ENCODE peak calls at places on chromosomes 6 and 20, in nine cellular contexts. E is heart right ventricle; I is psoas muscle; Q is cardiac muscle cell; T is SJCRH30; V is aorta; X is tibial nerve; S is CD8-positive, alpha-beta memory T cell; A is adrenal gland. N is an unnamed sample.

GRCh38 chr6:20286968-20287565 is 74.8 kb upstream of the MBOAT1 start:
- DNase-seq in E (no peak), I (no peak), Q (no peak), T (no peak), V (no peak), X (no peak), S (no peak), A (no peak), N (peak; percentile 8)

GRCh38 chr6:158110986-158111385 is 57.1 kb downstream of the SERAC1 start:
- DNase-seq in E (no peak), I (no peak), Q (no peak), T (no peak), V (no peak), X (no peak), S (no peak), A (no peak), N (no peak)

GRCh38 chr6:144133225-144133821 is 17.0 kb upstream of the STX11 start:
- DNase-seq in E (no peak), I (no peak), Q (no peak), T (no peak), V (no peak), X (no peak), S (no peak), A (no peak), N (no peak)

GRCh38 chr20:3749689-3750639 is 17.5 kb downstream of the HSPA12B start:
- DNase-seq in E (no peak), I (no peak), Q (no peak), T (peak; percentile 29), V (no peak), X (no peak), S (peak; percentile 13), A (no peak), N (no peak)

GRCh38 chr6:29685718-29686326 is 4.9 kb upstream of the ZFP57 start:
- DNase-seq in E (peak; percentile 16), I (no peak), Q (peak; percentile 26), T (no peak), V (peak; percentile 81), X (no peak), S (no peak), A (no peak), N (no peak)

GRCh38 chr20:14634666-14635065 is 297.3 kb upstream of the FLRT3 start:
- DNase-seq in E (no peak), I (no peak), Q (no peak), T (no peak), V (no peak), X (no peak), S (no peak), A (no peak), N (no peak)

GRCh38 chr6:85498596-85499258 is 48.8 kb downstream of the NT5E start:
- DNase-seq in E (no peak), I (no peak), Q (peak; percentile 46), T (peak; percentile 72), V (no peak), X (no peak), S (no peak), A (no peak), N (no peak)

GRCh38 chr20:34004227-34004626 is 10.5 kb downstream of the RALY start:
- DNase-seq in E (no peak), I (no peak), Q (no peak), T (no peak), V (no peak), X (no peak), S (no peak), A (no peak), N (no peak)

GRCh38 chr6:75220365-75220764 is 14.5 kb upstream of the COL12A1 start:
- DNase-seq in E (no peak), I (no peak), Q (no peak), T (no peak), V (no peak), X (no peak), S (no peak), A (no peak), N (peak; percentile 16)

GRCh38 chr6:117306227-117306784 is 40.9 kb downstream of the VGLL2 start:
- DNase-seq in E (no peak), I (no peak), Q (no peak), T (no peak), V (no peak), X (no peak), S (no peak), A (no peak), N (no peak)

GRCh38 chr6:105397987-105398386 is 4.9 kb downstream of the PREP start:
- DNase-seq in E (no peak), I (no peak), Q (no peak), T (no peak), V (no peak), X (no peak), S (no peak), A (no peak), N (no peak)

GRCh38 chr6:125310994-125311649 is 9.4 kb upstream of the HDDC2 start:
- DNase-seq in E (peak; percentile 47), I (no peak), Q (peak; percentile 77), T (peak; percentile 73), V (no peak), X (peak; percentile 60), S (no peak), A (peak; percentile 61), N (no peak)

GRCh38 chr6:1286972-1287600 is 24.8 kb upstream of the FOXQ1 start:
- DNase-seq in E (no peak), I (no peak), Q (peak; percentile 86), T (no peak), V (no peak), X (no peak), S (no peak), A (no peak), N (no peak)

GRCh38 chr6:84422380-84422968 is 195.0 kb upstream of the CEP162 start:
- DNase-seq in E (peak; percentile 15), I (peak; percentile 37), Q (peak; percentile 88), T (peak; percentile 24), V (peak; percentile 91), X (peak; percentile 65), S (no peak), A (peak; percentile 58), N (peak; percentile 40)

GRCh38 chr20:1567392-1568165 is 10.1 kb upstream of the SIRPD start:
- DNase-seq in E (no peak), I (no peak), Q (peak; percentile 33), T (no peak), V (no peak), X (no peak), S (no peak), A (no peak), N (peak; percentile 59)

GRCh38 chr20:51021067-51022025 is 1.6 kb downstream of the KCNG1 start:
- DNase-seq in E (no peak), I (no peak), Q (peak; percentile 43), T (no peak), V (no peak), X (no peak), S (no peak), A (no peak), N (no peak)
- H3K4me3 ChIP-seq in E (no peak overlapping the region), I (no peak overlapping the region), Q (peak overlapping the region; percentile 60), T (no peak overlapping the region), V (no peak overlapping the region), X (no peak overlapping the region), S (no peak overlapping the region), A (no peak overlapping the region), N (peak overlapping the region; percentile 67)

GRCh38 chr20:39533858-39534257 is 571.7 kb downstream of the DHX35 start:
- DNase-seq in E (no peak), I (no peak), Q (no peak), T (no peak), V (no peak), X (no peak), S (no peak), A (no peak), N (no peak)
- H3K9me3 ChIP-seq in E (peaks cover 5% of the 10 kb centered on the region), I (no peaks in the 10 kb centered on the region), Q (no peaks in the 10 kb centered on the region), T (no peaks in the 10 kb centered on the region), V (peaks cover 2% of the 10 kb centered on the region), X (no peaks in the 10 kb centered on the region), S (no peaks in the 10 kb centered on the region), A (no peaks in the 10 kb centered on the region), N (no peaks in the 10 kb centered on the region)

GRCh38 chr20:62006482-62006881 is 59.2 kb downstream of the TAF4 start:
- DNase-seq in E (no peak), I (no peak), Q (no peak), T (no peak), V (no peak), X (no peak), S (no peak), A (no peak), N (no peak)

GRCh38 chr20:62009322-62009721 is 56.4 kb downstream of the TAF4 start:
- DNase-seq in E (no peak), I (no peak), Q (no peak), T (no peak), V (no peak), X (no peak), S (no peak), A (no peak), N (no peak)

GRCh38 chr20:62008643-62009183 is 57.0 kb downstream of the TAF4 start:
- DNase-seq in E (no peak), I (no peak), Q (no peak), T (no peak), V (no peak), X (no peak), S (no peak), A (no peak), N (no peak)

GRCh38 chr20:62004614-62005013 is 61.1 kb downstream of the TAF4 start:
- DNase-seq in E (no peak), I (no peak), Q (no peak), T (no peak), V (no peak), X (no peak), S (no peak), A (no peak), N (no peak)

DNA sequence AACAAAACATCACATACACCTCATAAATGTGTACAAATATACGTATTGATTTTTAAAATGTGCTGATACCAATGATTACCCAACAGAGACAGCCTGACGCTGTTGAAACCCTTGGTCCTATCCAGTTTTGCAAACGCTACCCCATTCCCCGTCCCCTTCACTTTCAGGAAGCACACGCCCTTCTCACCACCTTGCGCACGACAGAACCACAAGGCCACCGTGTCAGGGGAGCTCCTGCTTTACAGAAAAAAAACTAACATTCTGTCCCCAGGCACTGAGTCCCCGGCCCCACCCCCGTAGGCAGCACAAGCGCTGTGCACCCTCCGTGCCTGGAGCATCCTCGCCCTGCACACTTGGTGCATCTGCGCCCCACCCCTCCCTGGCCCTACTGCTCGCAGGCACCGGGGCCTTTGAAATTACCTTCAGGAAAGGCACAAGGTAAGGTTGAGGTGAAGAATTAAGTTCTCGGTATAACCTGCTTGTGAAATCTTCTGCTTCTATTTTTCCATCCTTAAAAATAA is 58.5 kb downstream of the TAF4 start:
- DNase-seq in E (no peak), I (no peak), Q (no peak), T (no peak), V (no peak), X (no peak), S (no peak), A (no peak), N (no peak)
- H3K36me3 ChIP-seq in E (peaks cover 20% of the 10 kb centered on the region), I (peaks cover 87% of the 10 kb centered on the region), Q (peaks cover 32% of the 10 kb centered on the region), T (peaks cover 44% of the 10 kb centered on the region), V (peaks cover 3% of the 10 kb centered on the region), X (peaks cover 90% of the 10 kb centered on the region), S (peaks cover 18% of the 10 kb centered on the region), A (peaks cover 82% of the 10 kb centered on the region), N (peaks cover 77% of the 10 kb centered on the region)

DNA sequence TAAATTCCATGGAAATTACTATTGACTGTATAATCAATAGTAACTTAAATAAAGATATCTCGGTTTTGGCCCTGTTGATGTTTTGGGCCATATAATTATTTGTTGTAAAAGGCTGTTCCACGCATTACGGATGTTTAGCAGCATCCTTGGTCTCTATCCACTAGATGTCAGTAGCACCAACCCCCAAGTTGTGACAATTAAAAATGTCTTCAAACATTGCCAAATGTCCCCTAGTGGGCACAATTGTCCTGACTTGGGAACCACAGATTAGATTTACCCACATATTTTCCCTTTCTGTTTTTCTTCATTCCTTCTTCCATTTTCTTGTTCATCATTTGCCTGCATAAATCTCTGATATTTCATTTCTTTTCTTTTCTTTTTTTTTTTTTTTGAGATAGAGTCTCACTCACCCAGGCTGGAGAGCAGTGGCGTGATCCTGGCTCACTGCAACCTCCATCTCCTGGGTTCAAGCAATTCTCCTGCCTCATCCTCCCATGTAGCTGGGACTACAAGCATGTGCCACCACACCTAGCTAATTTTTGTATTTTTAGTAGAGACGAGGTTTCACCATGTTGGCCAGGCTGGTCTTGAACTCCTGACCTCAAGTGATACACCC is 13.6 kb upstream of the WFDC8 start:
- DNase-seq in E (no peak), I (no peak), Q (peak; percentile 46), T (peak; percentile 71), V (no peak), X (no peak), S (no peak), A (no peak), N (no peak)
- H3K4me3 ChIP-seq in E (no peak overlapping the region), I (no peak overlapping the region), Q (no peak overlapping the region), T (no peak overlapping the region), V (no peak overlapping the region), X (no peak overlapping the region), S (no peak overlapping the region), A (no peak overlapping the region), N (no peak overlapping the region)

N was measured in MG63.